ENCODE peak calls at places on chromosomes 16 and 17, in six cellular contexts. One of them, this sample, is unnamed.

GRCh38 chr16:4601317-4602186 is 13.1 kb downstream of the UBALD1 start:
- DNase-seq in spleen: peak
- DNase-seq in brain microvascular endothelial cell: no peak
- DNase-seq in T-helper 2 cell: no peak
- DNase-seq in activated naive CD4-positive, alpha-beta T cell treated with anti-CD3 and anti-CD28 coated beads, Interleukin-2, amount 10 ng/mL, durations not matched to agents 7 days and 5 days: no peak
- DNase-seq in suprapubic skin: peak
- DNase-seq in this sample: no peak

GRCh38 chr16:68995011-68995504 is 110.4 kb upstream of the HAS3 start:
- DNase-seq in brain microvascular endothelial cell: peak
- DNase-seq in spleen: no peak
- DNase-seq in activated naive CD4-positive, alpha-beta T cell treated with anti-CD3 and anti-CD28 coated beads, Interleukin-2, amount 10 ng/mL, durations not matched to agents 7 days and 5 days: no peak
- DNase-seq in suprapubic skin: no peak
- DNase-seq in T-helper 2 cell: peak
- DNase-seq in this sample: no peak

GRCh38 chr17:48330386-48330785 is 99.6 kb downstream of the SKAP1 start:
- DNase-seq in suprapubic skin: no peak
- DNase-seq in activated naive CD4-positive, alpha-beta T cell treated with anti-CD3 and anti-CD28 coated beads, Interleukin-2, amount 10 ng/mL, durations not matched to agents 7 days and 5 days: no peak
- DNase-seq in brain microvascular endothelial cell: no peak
- DNase-seq in T-helper 2 cell: no peak
- DNase-seq in spleen: no peak
- DNase-seq in this sample: no peak

GRCh38 chr17:50479522-50480141 is 972 bp downstream of the RSAD1 start:
- DNase-seq in activated naive CD4-positive, alpha-beta T cell treated with anti-CD3 and anti-CD28 coated beads, Interleukin-2, amount 10 ng/mL, durations not matched to agents 7 days and 5 days: peak
- DNase-seq in suprapubic skin: peak
- DNase-seq in T-helper 2 cell: peak
- DNase-seq in spleen: peak
- DNase-seq in brain microvascular endothelial cell: peak
- DNase-seq in this sample: peak

GRCh38 chr16:81937305-81938038 is 73.8 kb downstream of the SDR42E1 start:
- DNase-seq in suprapubic skin: no peak
- DNase-seq in activated naive CD4-positive, alpha-beta T cell treated with anti-CD3 and anti-CD28 coated beads, Interleukin-2, amount 10 ng/mL, durations not matched to agents 7 days and 5 days: no peak
- DNase-seq in brain microvascular endothelial cell: peak
- DNase-seq in T-helper 2 cell: no peak
- DNase-seq in spleen: no peak
- DNase-seq in this sample: no peak

GRCh38 chr17:427327-427726 is 74.7 kb upstream of the RPH3AL start:
- DNase-seq in brain microvascular endothelial cell: no peak
- DNase-seq in activated naive CD4-positive, alpha-beta T cell treated with anti-CD3 and anti-CD28 coated beads, Interleukin-2, amount 10 ng/mL, durations not matched to agents 7 days and 5 days: no peak
- DNase-seq in suprapubic skin: no peak
- DNase-seq in T-helper 2 cell: no peak
- DNase-seq in spleen: no peak
- DNase-seq in this sample: no peak

GRCh38 chr17:76265624-76266243 is 586 bp downstream of the UBALD2 start:
- DNase-seq in T-helper 2 cell: peak
- DNase-seq in activated naive CD4-positive, alpha-beta T cell treated with anti-CD3 and anti-CD28 coated beads, Interleukin-2, amount 10 ng/mL, durations not matched to agents 7 days and 5 days: peak
- DNase-seq in spleen: peak
- DNase-seq in brain microvascular endothelial cell: no peak
- DNase-seq in suprapubic skin: peak
- DNase-seq in this sample: peak

GRCh38 chr17:17749921-17750320 is 68.7 kb downstream of the RAI1 start:
- DNase-seq in brain microvascular endothelial cell: peak
- DNase-seq in T-helper 2 cell: peak
- DNase-seq in spleen: no peak
- DNase-seq in suprapubic skin: no peak
- DNase-seq in activated naive CD4-positive, alpha-beta T cell treated with anti-CD3 and anti-CD28 coated beads, Interleukin-2, amount 10 ng/mL, durations not matched to agents 7 days and 5 days: peak
- DNase-seq in this sample: peak

GRCh38 chr17:43169561-43170139 is 1.4 kb upstream of the NBR1 start:
- DNase-seq in suprapubic skin: peak
- DNase-seq in T-helper 2 cell: peak
- DNase-seq in spleen: peak
- DNase-seq in brain microvascular endothelial cell: no peak
- DNase-seq in activated naive CD4-positive, alpha-beta T cell treated with anti-CD3 and anti-CD28 coated beads, Interleukin-2, amount 10 ng/mL, durations not matched to agents 7 days and 5 days: peak
- DNase-seq in this sample: peak

GRCh38 chr16:86375370-86375769 is 135.0 kb upstream of the FOXF1 start:
- DNase-seq in activated naive CD4-positive, alpha-beta T cell treated with anti-CD3 and anti-CD28 coated beads, Interleukin-2, amount 10 ng/mL, durations not matched to agents 7 days and 5 days: no peak
- DNase-seq in spleen: no peak
- DNase-seq in suprapubic skin: no peak
- DNase-seq in T-helper 2 cell: no peak
- DNase-seq in brain microvascular endothelial cell: peak
- DNase-seq in this sample: no peak

GRCh38 chr16:30121741-30122620 is 1.0 kb downstream of the MAPK3 start:
- DNase-seq in spleen: peak
- DNase-seq in suprapubic skin: peak
- DNase-seq in T-helper 2 cell: no peak
- DNase-seq in brain microvascular endothelial cell: peak
- DNase-seq in activated naive CD4-positive, alpha-beta T cell treated with anti-CD3 and anti-CD28 coated beads, Interleukin-2, amount 10 ng/mL, durations not matched to agents 7 days and 5 days: no peak
- DNase-seq in this sample: no peak